ENCODE peak calls at places on chromosomes 5 and 9, in seven cellular contexts. H is adrenal gland, L is RWPE1, P is endothelial cell, C is NCI-H345, J is IMR-90, I is SHP77. D is an unnamed sample.

GRCh38 chr9:113542741-113543140 is 79.2 kb downstream of the RGS3 start:
- DNase-seq in P (no peak), L (no peak), I (no peak), J (no peak), H (peak), C (no peak), D (no peak)

GRCh38 chr9:126248680-126249079 is 77.9 kb upstream of the MVB12B start:
- DNase-seq in J (peak), C (no peak), I (no peak), L (peak), H (no peak), P (no peak), D (no peak)

GRCh38 chr5:62621280-62621679 is 42.7 kb downstream of the LRRC70 start:
- DNase-seq in H (no peak), P (peak), C (no peak), J (no peak), I (no peak), L (no peak), D (peak)

GRCh38 chr5:126780165-126780827 is 3.4 kb downstream of the LMNB1 start:
- DNase-seq in J (peak), H (peak), C (peak), L (peak), I (peak), P (peak), D (no peak)

GRCh38 chr9:106958955-106959657 is 96.1 kb downstream of the ZNF462 start:
- DNase-seq in H (no peak), P (no peak), J (peak), C (no peak), L (peak), I (no peak), D (no peak)

GRCh38 chr5:76818844-76819831 is at the start of gene F2RL1:
- DNase-seq in L (peak), I (no peak), P (peak), J (peak), H (peak), C (peak), D (peak)

GRCh38 chr5:119398713-119399492 is 43.1 kb downstream of the TNFAIP8 start:
- DNase-seq in L (no peak), J (no peak), P (no peak), I (no peak), C (no peak), H (no peak), D (no peak)

GRCh38 chr5:64518784-64519183 is 13.0 kb downstream of the RGS7BP start:
- DNase-seq in I (no peak), J (no peak), C (no peak), H (no peak), P (no peak), L (no peak), D (no peak)

GRCh38 chr5:159330131-159330530 is at the start of gene IL12B:
- DNase-seq in L (peak), P (no peak), H (no peak), I (peak), C (no peak), J (peak), D (no peak)

GRCh38 chr9:134551657-134552348 is 89.8 kb upstream of the COL5A1 start:
- DNase-seq in I (no peak), H (peak), L (peak), J (peak), P (no peak), C (no peak), D (no peak)